ENCODE peak calls at places on chromosomes 6 and 20, in seven cellular contexts. X is stomach; M is gastrocnemius medialis; K is cardiac muscle cell; R is CD4-positive, CD25-positive, alpha-beta regulatory T cell; T is bronchial epithelial cell; J is GM23248. Y is an unnamed sample. For H3K27me3, the result is how much of the 10 kb centered on the place peaks cover.

GRCh38 chr6:133645000-133645619 is 243.8 kb upstream of the TCF21 start:
- DNase-seq in X (no peak), M (no peak), K (peak), R (no peak), T (no peak), J (peak), Y (no peak)

GRCh38 chr6:151065027-151065815 is 174.5 kb upstream of the AKAP12 start:
- DNase-seq in X (no peak), M (no peak), K (peak), R (no peak), T (no peak), J (no peak), Y (no peak)

GRCh38 chr6:30912746-30913520 is 1.1 kb upstream of the VARS2 start:
- DNase-seq in X (no peak), M (no peak), K (no peak), R (no peak), T (no peak), J (peak), Y (no peak)

GRCh38 chr6:130975325-130975724 is 87.7 kb downstream of the EPB41L2 start:
- DNase-seq in X (no peak), M (no peak), K (no peak), R (no peak), T (peak), J (peak), Y (no peak)

GRCh38 chr20:13717631-13718044 is 67.1 kb downstream of the ESF1 start:
- DNase-seq in X (no peak), M (no peak), K (no peak), R (no peak), T (no peak), J (no peak), Y (no peak)

GRCh38 chr6:81003156-81003555 is 749.3 kb downstream of the TENT5A start:
- DNase-seq in X (no peak), M (no peak), K (peak), R (no peak), T (peak), J (peak), Y (no peak)

GRCh38 chr6:88868559-88868860 is 94.9 kb downstream of the RNGTT start:
- DNase-seq in X (no peak), M (no peak), K (no peak), R (no peak), T (no peak), J (no peak), Y (no peak)

GRCh38 chr6:52574709-52575489 is 2.0 kb downstream of the TRAM2 start:
- DNase-seq in X (peak), M (peak), K (no peak), R (peak), T (no peak), J (peak), Y (no peak)

GRCh38 chr20:3312940-3313656 is 74.1 kb upstream of the SLC4A11 start:
- DNase-seq in X (no peak), M (no peak), K (peak), R (no peak), T (peak), J (peak), Y (no peak)

GRCh38 chr6:82006027-82006738 is 241.4 kb downstream of the IBTK start:
- DNase-seq in X (no peak), M (no peak), K (peak), R (no peak), T (peak), J (peak), Y (no peak)

GRCh38 chr6:111757342-111757741 is 115.9 kb downstream of the FYN start:
- DNase-seq in X (no peak), M (no peak), K (peak), R (no peak), T (peak), J (peak), Y (no peak)

GRCh38 chr20:58959652-58960051 is 21.4 kb upstream of the NELFCD start:
- DNase-seq in X (no peak), M (no peak), K (peak), R (no peak), T (no peak), J (no peak), Y (no peak)

GRCh38 chr6:16955899-16956298 is 146.0 kb upstream of the STMND1 start:
- DNase-seq in X (no peak), M (no peak), K (no peak), R (no peak), T (no peak), J (no peak), Y (no peak)

GRCh38 chr6:4355241-4355640 is 219.9 kb upstream of the ECI2 start:
- DNase-seq in X (peak), M (no peak), K (peak), R (no peak), T (peak), J (peak), Y (no peak)

GRCh38 chr6:137968901-137969300 is 101.8 kb downstream of the TNFAIP3 start:
- DNase-seq in X (no peak), M (no peak), K (peak), R (no peak), T (no peak), J (peak), Y (no peak)

GRCh38 chr20:34566978-34567884 is 8.7 kb downstream of the MAP1LC3A start:
- DNase-seq in X (no peak), M (no peak), K (no peak), R (no peak), T (no peak), J (no peak), Y (no peak)

GRCh38 chr6:87391334-87391733 is 16.4 kb upstream of the CFAP206 start:
- DNase-seq in X (no peak), M (no peak), K (peak), R (no peak), T (peak), J (peak), Y (no peak)

GRCh38 chr20:1020614-1021013 is 18.5 kb upstream of the RSPO4 start:
- DNase-seq in X (no peak), M (no peak), K (no peak), R (no peak), T (no peak), J (no peak), Y (no peak)

GRCh38 chr6:132749111-132749510 is 8.6 kb downstream of the VNN2 start:
- DNase-seq in X (no peak), M (no peak), K (peak), R (no peak), T (peak), J (peak), Y (no peak)

GRCh38 chr20:59678286-59678685 is 73.9 kb downstream of the PHACTR3 start:
- DNase-seq in X (no peak), M (no peak), K (no peak), R (no peak), T (no peak), J (no peak), Y (no peak)

GRCh38 chr20:22575087-22575721 is 9.2 kb downstream of the FOXA2 start:
- DNase-seq in X (no peak), M (no peak), K (no peak), R (no peak), T (no peak), J (no peak), Y (no peak)

GRCh38 chr6:53532942-53533341 is 12.0 kb downstream of the GCLC start:
- DNase-seq in X (no peak), M (no peak), K (no peak), R (no peak), T (no peak), J (no peak), Y (no peak)

GRCh38 chr6:125746019-125746414 is 3.4 kb upstream of the HEY2 start:
- DNase-seq in X (no peak), M (no peak), K (no peak), R (no peak), T (no peak), J (no peak), Y (no peak)
- H3K27me3 ChIP-seq in X (half or more), M (under half), K (under half), R (half or more), T (under half), J (half or more), Y (under half)

GRCh38 chr20:35849726-35850125 is 77.9 kb downstream of the PHF20 start:
- DNase-seq in X (no peak), M (no peak), K (no peak), R (no peak), T (no peak), J (peak), Y (no peak)
- H3K27me3 ChIP-seq in X (under half), M (under half), K (under half), R (under half), T (under half), J (under half), Y (under half)

DNA sequence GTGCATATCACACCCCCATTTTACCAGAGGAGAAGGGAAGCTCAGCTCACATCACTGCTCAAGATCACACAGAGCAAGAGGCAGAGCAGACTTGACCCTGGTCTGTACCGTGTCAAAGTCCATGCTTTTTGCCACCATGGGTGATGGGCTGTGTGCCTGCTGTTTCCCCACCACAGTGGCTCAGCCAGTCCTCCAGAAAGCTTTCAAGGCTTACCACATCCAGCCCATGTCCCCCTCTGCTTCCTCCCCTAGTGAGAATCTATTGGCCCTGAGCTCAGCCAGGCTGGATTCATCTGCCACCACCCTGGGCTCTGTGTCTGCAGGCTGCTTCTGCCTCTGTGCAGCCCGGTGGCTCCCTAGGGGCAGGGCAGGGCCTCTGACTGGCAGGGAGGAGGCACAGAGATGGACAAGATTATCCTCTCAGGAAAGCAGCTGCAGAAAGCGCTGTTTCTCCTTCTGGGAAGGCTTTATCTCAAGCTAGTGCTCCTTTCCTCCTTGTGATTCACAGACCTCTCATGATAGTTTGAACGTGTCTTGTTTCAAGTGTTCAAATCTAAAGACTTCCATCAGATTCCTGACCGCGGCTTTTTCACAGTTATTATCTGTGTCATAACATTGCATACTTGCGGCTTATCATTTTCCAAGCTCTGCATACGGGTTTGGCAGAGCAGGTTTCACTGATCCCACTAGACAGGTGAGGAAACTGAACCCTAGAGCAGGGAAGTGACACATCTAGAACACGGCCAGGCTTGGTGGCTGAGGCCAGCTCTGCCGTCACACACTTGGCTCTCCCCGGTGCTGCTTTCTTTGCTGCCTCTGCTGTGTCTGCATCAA is 37.4 kb downstream of the VEGFA start:
- DNase-seq in X (no peak), M (peak), K (peak), R (no peak), T (no peak), J (peak), Y (no peak)
- H3K27me3 ChIP-seq in X (under half), M (under half), K (under half), R (under half), T (under half), J (under half), Y (under half)

GRCh38 chr6:3232017-3232838 is 4.8 kb upstream of the TUBB2B start:
- DNase-seq in X (no peak), M (no peak), K (no peak), R (no peak), T (no peak), J (no peak), Y (no peak)
- H3K27me3 ChIP-seq in X (half or more), M (half or more), K (half or more), R (under half), T (under half), J (under half), Y (under half)

GRCh38 chr6:150055131-150055530 is 13.8 kb downstream of the ULBP3 start:
- DNase-seq in X (no peak), M (no peak), K (no peak), R (no peak), T (no peak), J (no peak), Y (no peak)
- H3K27me3 ChIP-seq in X (half or more), M (under half), K (half or more), R (under half), T (under half), J (under half), Y (under half)

GRCh38 chr20:63487116-63487764 is 11.6 kb downstream of the EEF1A2 start:
- DNase-seq in X (no peak), M (no peak), K (no peak), R (no peak), T (no peak), J (no peak), Y (no peak)

GRCh38 chr20:63484236-63484635 is 11.8 kb upstream of the KCNQ2 start:
- DNase-seq in X (no peak), M (no peak), K (no peak), R (no peak), T (no peak), J (no peak), Y (no peak)

GRCh38 chr20:63486300-63486855 is 12.5 kb downstream of the EEF1A2 start:
- DNase-seq in X (no peak), M (no peak), K (no peak), R (no peak), T (no peak), J (no peak), Y (no peak)

GRCh38 chr20:63483834-63484233 is 11.4 kb upstream of the KCNQ2 start:
- DNase-seq in X (no peak), M (no peak), K (no peak), R (no peak), T (no peak), J (no peak), Y (no peak)

DNA sequence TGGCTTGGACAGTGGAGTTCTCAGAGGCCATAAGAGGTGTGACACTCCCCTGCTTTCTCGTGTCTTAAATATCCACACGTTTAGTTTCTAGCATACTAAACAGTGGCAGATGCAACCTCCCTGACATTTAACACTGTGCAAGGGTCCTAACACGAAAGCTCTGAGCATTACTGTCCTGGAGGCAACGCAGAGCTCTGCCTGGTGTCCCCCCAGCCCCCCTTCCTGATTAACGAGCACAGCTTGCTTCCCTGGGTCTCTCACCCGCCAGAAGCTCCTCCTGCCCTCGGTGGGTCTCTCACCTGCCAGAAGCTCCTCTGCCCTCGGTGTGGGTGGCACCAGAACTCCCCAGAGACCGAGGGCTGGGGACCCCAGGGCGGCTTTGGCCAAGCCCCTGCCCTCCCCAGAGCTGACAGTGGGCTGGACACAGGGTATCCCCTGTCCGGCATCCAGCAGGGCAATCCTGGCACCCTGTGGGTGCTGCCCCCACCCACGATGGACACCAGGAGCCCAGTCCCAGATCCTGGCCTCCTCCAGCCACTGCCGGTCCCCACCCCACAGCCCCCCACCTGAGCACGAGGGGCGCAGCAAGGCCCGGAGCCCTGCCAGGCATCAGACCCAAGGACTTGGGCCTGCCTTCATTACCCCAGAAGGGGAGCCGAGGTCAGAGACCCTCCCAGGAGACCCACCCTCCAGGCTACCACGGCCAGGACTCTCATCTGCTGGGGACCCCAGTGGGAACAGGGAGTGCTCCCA is 12.4 kb upstream of the KCNQ2 start:
- DNase-seq in X (no peak), M (no peak), K (no peak), R (no peak), T (no peak), J (no peak), Y (no peak)
- H3K27me3 ChIP-seq in X (half or more), M (under half), K (under half), R (under half), T (under half), J (under half), Y (under half)

DNA sequence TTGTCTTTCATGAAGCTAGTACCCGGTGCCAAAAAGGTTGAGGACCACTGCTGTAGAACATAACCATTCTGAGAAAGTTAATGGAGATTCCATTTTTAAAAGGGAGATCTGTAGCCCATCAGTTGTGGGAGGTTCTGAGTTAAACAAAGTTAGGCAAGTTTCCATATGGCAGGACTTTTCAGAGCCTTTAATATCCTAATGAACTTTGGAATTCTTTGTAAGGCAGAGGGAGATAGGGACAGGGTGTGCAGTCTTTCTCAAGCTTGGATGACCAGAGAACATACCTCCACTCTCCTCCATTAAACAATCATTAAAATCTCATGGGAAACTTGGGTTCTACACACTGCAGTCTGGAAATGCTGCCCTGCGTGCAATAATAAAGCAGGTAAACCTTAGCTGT is 14.8 kb downstream of the ADGRF4 start:
- DNase-seq in X (no peak), M (no peak), K (no peak), R (no peak), T (no peak), J (no peak), Y (no peak)
- H3K27me3 ChIP-seq in X (under half), M (under half), K (under half), R (under half), T (under half), J (under half), Y (under half)

DNA sequence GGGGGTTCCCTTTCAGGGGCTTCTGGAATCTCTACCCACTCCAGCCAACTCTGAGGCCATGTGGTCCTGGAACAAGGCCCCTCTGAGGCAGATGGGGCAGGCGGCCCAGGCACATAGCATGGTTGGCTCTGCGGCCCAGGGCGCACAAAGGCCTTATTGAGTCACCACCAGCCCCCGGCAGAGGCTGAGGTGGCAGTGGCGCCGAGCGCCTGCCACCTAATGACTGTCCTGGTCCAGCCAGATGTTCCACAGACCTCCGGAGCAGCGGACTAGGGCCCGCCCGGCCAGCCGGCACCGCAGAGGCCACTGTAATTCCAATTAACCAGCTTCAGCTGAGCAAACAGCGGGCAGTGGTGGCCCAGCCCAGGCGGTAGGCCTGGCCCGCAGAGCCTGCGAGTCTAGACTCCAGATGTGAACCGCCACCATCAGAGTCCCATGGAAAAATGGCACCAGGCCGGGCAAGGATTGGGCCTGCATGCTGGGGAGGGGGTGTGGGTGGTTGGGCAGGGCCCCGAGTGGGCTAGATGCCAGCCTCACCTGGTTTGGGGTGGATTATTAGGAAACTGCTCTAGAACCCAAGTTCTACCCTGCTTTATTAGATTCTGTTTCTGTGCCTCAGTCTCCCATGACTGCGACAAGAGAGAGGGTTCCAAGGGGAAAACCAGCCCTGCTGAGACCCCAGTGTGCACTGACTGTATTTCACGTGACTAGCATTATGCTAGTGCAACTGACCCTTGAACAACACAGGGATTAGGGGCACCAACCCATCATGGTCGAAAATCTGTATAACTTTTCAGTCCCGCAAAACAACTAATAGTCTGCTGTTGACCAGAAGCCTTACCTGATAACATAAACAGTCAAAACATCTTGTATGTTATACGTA is 34.1 kb upstream of the ID1 start:
- DNase-seq in X (no peak), M (no peak), K (no peak), R (no peak), T (no peak), J (peak), Y (no peak)
- H3K27me3 ChIP-seq in X (under half), M (under half), K (under half), R (under half), T (under half), J (under half), Y (under half)

GRCh38 chr6:166242888-166243287 is 65.3 kb downstream of the PRR18 start:
- DNase-seq in X (no peak), M (no peak), K (no peak), R (no peak), T (no peak), J (no peak), Y (no peak)
- H3K27me3 ChIP-seq in X (under half), M (under half), K (under half), R (under half), T (under half), J (under half), Y (under half)

GRCh38 chr20:63369024-63369530 is 7.9 kb upstream of the CHRNA4 start:
- DNase-seq in X (no peak), M (no peak), K (no peak), R (no peak), T (no peak), J (no peak), Y (no peak)
- H3K27me3 ChIP-seq in X (half or more), M (under half), K (under half), R (under half), T (under half), J (under half), Y (under half)